ENCODE peak calls at places on chromosomes 11 and 22, in four cellular contexts. N, U, X and W are unnamed samples.

GRCh38 chr11:83537131-83537610 is 251.0 kb upstream of the CCDC90B start:
- DNase-seq in X (no peak), U (no peak), N (no peak), W (no peak)

GRCh38 chr22:41650821-41651220 is 29.7 kb downstream of the XRCC6 start:
- DNase-seq in U (no peak), N (no peak), X (no peak), W (no peak)

GRCh38 chr11:124194283-124194682 is 11.1 kb downstream of the OR10D3 start:
- DNase-seq in N (no peak), U (no peak), X (no peak), W (no peak)

GRCh38 chr11:61375709-61376108 is 13.5 kb downstream of the TMEM138 start:
- DNase-seq in X (no peak), U (no peak), N (no peak), W (no peak)

GRCh38 chr22:37953062-37953436 is 352 bp downstream of the C22orf23 start:
- DNase-seq in X (no peak), N (no peak), U (no peak), W (no peak)

GRCh38 chr11:726278-726915 is 20.4 kb downstream of the EPS8L2 start:
- DNase-seq in U (no peak), X (no peak), N (peak), W (peak)

GRCh38 chr11:134149371-134149770 is 74.4 kb downstream of the NCAPD3 start:
- DNase-seq in U (no peak), N (no peak), X (no peak), W (no peak)

GRCh38 chr11:46003647-46004046 is 81.2 kb downstream of the LARGE2 start:
- DNase-seq in U (no peak), X (no peak), N (no peak), W (peak)

GRCh38 chr11:65609236-65609635 is 4.8 kb downstream of the MAP3K11 start:
- DNase-seq in X (no peak), N (no peak), U (no peak), W (no peak)

GRCh38 chr22:19289475-19290161 is 1.9 kb downstream of the CLTCL1 start:
- DNase-seq in N (peak), U (peak), X (no peak), W (no peak)

GRCh38 chr11:94801866-94802460 is 33.8 kb downstream of the AMOTL1 start:
- DNase-seq in X (no peak), N (no peak), U (no peak), W (no peak)

GRCh38 chr11:134261626-134262488 is 8.5 kb downstream of the ACAD8 start:
- DNase-seq in U (no peak), X (no peak), N (peak), W (no peak)